ENCODE peak calls at places on chromosomes 7 and 10, in five cellular contexts. M is choroid plexus epithelial cell, T is epithelial cell of esophagus, S is NCI-H748 treated with DMSO at 0.1 percent for 48 hours, R is dermis microvascular lymphatic vessel endothelial cell. Y is an unnamed sample.

GRCh38 chr7:8261711-8262695 is at the start of gene ICA1:
- DNase-seq in M (peak), R (peak), T (peak), S (peak), Y (peak)

GRCh38 chr7:134444198-134444960 is 14.5 kb downstream of the AKR1B1 start:
- DNase-seq in R (peak), T (peak), S (no peak), M (no peak), Y (no peak)

GRCh38 chr10:65614956-65615565 is 1310.8 kb upstream of the LRRTM3 start:
- DNase-seq in M (no peak), T (peak), S (no peak), R (no peak), Y (no peak)

GRCh38 chr10:97131702-97132101 is 54.1 kb downstream of the SLIT1 start:
- DNase-seq in S (no peak), M (no peak), R (no peak), T (no peak), Y (peak)

GRCh38 chr10:76902949-76903348 is 734.7 kb downstream of the KCNMA1 start:
- DNase-seq in R (no peak), S (peak), M (peak), T (peak), Y (no peak)

GRCh38 chr7:41576176-41576575 is 126.7 kb downstream of the INHBA start:
- DNase-seq in R (peak), T (peak), S (no peak), M (no peak), Y (no peak)

GRCh38 chr7:74033372-74034311 is 5.7 kb downstream of the ELN start:
- DNase-seq in R (no peak), T (no peak), M (peak), S (no peak), Y (no peak)

GRCh38 chr10:110407301-110408170 is 90.2 kb upstream of the DUSP5 start:
- DNase-seq in M (no peak), S (no peak), T (peak), R (no peak), Y (no peak)

GRCh38 chr7:4132221-4132620 is 549.9 kb upstream of the FOXK1 start:
- DNase-seq in S (no peak), M (no peak), T (no peak), R (no peak), Y (no peak)

GRCh38 chr10:89301721-89302445 is at the start of gene IFIT2:
- DNase-seq in R (peak), M (peak), S (peak), T (peak), Y (peak)

GRCh38 chr10:77609781-77610272 is 27.8 kb downstream of the KCNMA1 start:
- DNase-seq in S (no peak), R (no peak), T (no peak), M (peak), Y (no peak)

GRCh38 chr10:7388602-7389001 is 22.2 kb downstream of the SFMBT2 start:
- DNase-seq in S (no peak), T (no peak), M (no peak), R (no peak), Y (no peak)

GRCh38 chr10:73873843-73874215 is 526 bp downstream of the CAMK2G start:
- DNase-seq in R (no peak), M (no peak), S (no peak), T (no peak), Y (no peak)

GRCh38 chr10:71868192-71868697 is 17.2 kb upstream of the PSAP start:
- DNase-seq in T (peak), M (peak), R (no peak), S (no peak), Y (no peak)